ENCODE peak calls at places on chromosome 10, in seven cellular contexts. Y, C, F, A, I, J and K are unnamed samples.

GRCh38 chr10:125407000-125407502 is 246.7 kb upstream of the CTBP2 start:
- DNase-seq in C (peak), Y (no peak), I (no peak), A (peak), F (no peak), J (no peak), K (no peak)

GRCh38 chr10:33129987-33130386 is 172.0 kb upstream of the ITGB1 start:
- DNase-seq in C (no peak), Y (no peak), A (no peak), I (no peak), F (no peak), J (no peak), K (no peak)

GRCh38 chr10:103542764-103543616 is 49.5 kb downstream of the NEURL1 start:
- DNase-seq in I (peak), C (peak), Y (no peak), J (peak), F (no peak), A (peak), K (no peak)

GRCh38 chr10:59234814-59235429 is 58.5 kb downstream of the PHYHIPL start:
- DNase-seq in A (no peak), F (no peak), I (no peak), C (peak), Y (no peak), J (peak), K (peak)

GRCh38 chr10:112221545-112221944 is 38.0 kb upstream of the GPAM start:
- DNase-seq in I (no peak), C (no peak), J (no peak), A (no peak), Y (no peak), F (no peak), K (no peak)

GRCh38 chr10:121362026-121362425 is 236.2 kb downstream of the FGFR2 start:
- DNase-seq in Y (peak), C (peak), I (no peak), F (no peak), J (no peak), A (peak), K (no peak)

GRCh38 chr10:27388761-27389399 is 115.2 kb upstream of the RAB18 start:
- DNase-seq in Y (no peak), A (no peak), C (no peak), J (no peak), I (no peak), F (peak), K (no peak)

GRCh38 chr10:113604572-113604971 is 51.7 kb downstream of the HABP2 start:
- DNase-seq in A (no peak), F (no peak), Y (no peak), J (no peak), C (no peak), I (no peak), K (no peak)

GRCh38 chr10:19816420-19817250 is at the start of gene PLXDC2:
- DNase-seq in F (peak), C (peak), J (peak), A (no peak), I (no peak), Y (peak), K (peak)

GRCh38 chr10:29102233-29102632 is 186.6 kb upstream of the LYZL1 start:
- DNase-seq in Y (no peak), J (no peak), F (no peak), A (no peak), C (no peak), I (no peak), K (no peak)

GRCh38 chr10:86043236-86043635 is 323.4 kb downstream of the GRID1 start:
- DNase-seq in A (no peak), C (no peak), J (no peak), F (no peak), I (no peak), Y (no peak), K (no peak)

GRCh38 chr10:110360857-110361474 is 56.2 kb upstream of the SMNDC1 start:
- DNase-seq in C (peak), J (no peak), A (no peak), F (no peak), I (no peak), Y (no peak), K (no peak)

GRCh38 chr10:52778511-52779392 is 6.2 kb upstream of the MBL2 start:
- DNase-seq in J (peak), A (no peak), C (peak), Y (no peak), I (no peak), F (no peak), K (no peak)

GRCh38 chr10:58178811-58179210 is 88.9 kb downstream of the IPMK start:
- DNase-seq in C (no peak), Y (no peak), I (no peak), J (no peak), A (no peak), F (no peak), K (no peak)

GRCh38 chr10:98062424-98062823 is 32.0 kb upstream of the CRTAC1 start:
- DNase-seq in F (no peak), C (peak), J (no peak), A (no peak), I (no peak), Y (no peak), K (no peak)

GRCh38 chr10:129960493-129961273 is 3.4 kb downstream of the EBF3 start:
- DNase-seq in I (no peak), A (no peak), F (no peak), Y (no peak), J (peak), C (no peak), K (no peak)

GRCh38 chr10:3186365-3186764 is 13.8 kb upstream of the PITRM1 start:
- DNase-seq in Y (no peak), F (no peak), J (no peak), C (no peak), A (no peak), I (peak), K (no peak)

GRCh38 chr10:78972160-78972946 is 96.4 kb upstream of the ZMIZ1 start:
- DNase-seq in Y (peak), C (peak), F (peak), I (no peak), A (peak), J (peak), K (peak)

GRCh38 chr10:63798599-63799498 is 277.6 kb downstream of the REEP3 start:
- DNase-seq in I (no peak), C (peak), Y (peak), A (peak), F (peak), J (no peak), K (peak)

GRCh38 chr10:103457176-103457712 is 1.5 kb downstream of the CALHM1 start:
- DNase-seq in J (peak), F (no peak), Y (no peak), C (no peak), A (no peak), I (no peak), K (no peak)

GRCh38 chr10:86966008-86966654 is 2.2 kb upstream of the ADIRF start:
- DNase-seq in F (no peak), A (peak), C (no peak), Y (no peak), I (no peak), J (no peak), K (no peak)

GRCh38 chr10:30974773-30975386 is 56.8 kb downstream of the ZNF438 start:
- DNase-seq in J (no peak), Y (no peak), I (no peak), A (no peak), F (no peak), C (no peak), K (no peak)

GRCh38 chr10:88582806-88583583 is at the start of gene RNLS:
- DNase-seq in F (peak), I (peak), Y (peak), A (peak), J (peak), C (peak), K (peak)

GRCh38 chr10:117413928-117414618 is 38.8 kb upstream of the PDZD8 start:
- DNase-seq in C (no peak), F (no peak), I (no peak), A (no peak), Y (no peak), J (no peak), K (no peak)

GRCh38 chr10:49328401-49329185 is 29.6 kb downstream of the C10orf71 start:
- DNase-seq in F (no peak), I (no peak), Y (no peak), A (peak), C (no peak), J (no peak), K (no peak)

GRCh38 chr10:128210215-128211063 is 84.2 kb upstream of the MKI67 start:
- DNase-seq in Y (peak), J (peak), F (peak), I (peak), C (peak), A (peak), K (peak)

GRCh38 chr10:22803201-22803895 is 89.0 kb upstream of the PIP4K2A start:
- DNase-seq in J (no peak), Y (no peak), I (no peak), C (no peak), F (no peak), A (no peak), K (no peak)

GRCh38 chr10:91879514-91880170 is 29.6 kb downstream of the FGFBP3 start:
- DNase-seq in Y (no peak), I (no peak), F (no peak), A (no peak), J (no peak), C (peak), K (no peak)

GRCh38 chr10:48604408-48605263 is at the start of gene ARHGAP22:
- DNase-seq in C (no peak), I (no peak), A (no peak), J (peak), F (peak), Y (no peak), K (peak)

GRCh38 chr10:17865351-17865750 is 56.2 kb downstream of the MRC1 start:
- DNase-seq in A (no peak), I (no peak), F (no peak), J (no peak), C (peak), Y (no peak), K (no peak)

GRCh38 chr10:35696392-35696791 is 54.3 kb upstream of the FZD8 start:
- DNase-seq in Y (no peak), A (no peak), I (no peak), F (no peak), C (peak), J (no peak), K (no peak)

GRCh38 chr10:133520193-133520738 is 6.9 kb upstream of the CYP2E1 start:
- DNase-seq in C (no peak), Y (peak), J (peak), F (peak), A (peak), I (peak), K (peak)

DNA sequence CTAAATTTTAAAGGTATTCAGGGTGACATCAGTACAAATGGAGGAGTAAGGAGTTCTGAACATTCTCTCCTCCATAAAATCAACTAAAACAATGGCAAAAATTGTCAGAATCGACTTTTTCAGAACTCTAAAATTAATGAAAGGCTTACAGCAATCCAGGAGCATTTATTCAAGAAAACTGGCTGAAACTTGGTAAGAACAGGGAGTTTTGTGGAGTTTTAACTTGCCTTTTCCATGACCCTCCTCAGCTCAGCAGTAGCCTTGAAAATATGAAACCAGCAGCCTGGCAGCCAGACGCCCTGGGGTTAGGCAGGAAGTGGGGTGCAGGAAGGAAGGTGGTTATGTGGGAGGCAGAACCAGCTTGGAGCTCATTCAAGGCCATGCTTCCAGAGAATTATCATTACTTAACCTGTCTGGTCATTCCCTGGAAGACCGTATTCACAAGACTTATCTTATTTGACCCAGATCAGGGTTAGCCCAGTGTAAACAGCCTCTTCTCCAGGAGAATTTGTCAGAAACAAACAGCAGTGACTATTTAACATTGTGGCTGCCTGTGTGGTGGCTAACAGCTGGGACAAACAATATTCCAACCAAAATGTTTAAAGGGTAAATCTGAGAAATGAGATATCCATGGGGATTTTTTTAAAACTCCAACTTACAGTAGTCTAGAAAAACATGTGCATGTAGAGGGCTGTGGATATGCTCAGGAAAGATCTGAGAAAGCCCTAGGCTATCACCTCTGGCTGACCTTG is 75.7 kb upstream of the MACROH2A2 start:
- DNase-seq in Y (no peak), A (no peak), J (no peak), F (no peak), I (no peak), C (no peak), K (no peak)
- H3K4me3 ChIP-seq in Y (no peak), A (no peak), J (no peak), F (no peak), I (no peak), C (no peak), K (no peak)

GRCh38 chr10:99329238-99329890 is at the start of gene CNNM1:
- DNase-seq in A (no peak), Y (no peak), C (peak), F (no peak), J (peak), I (peak), K (peak)

GRCh38 chr10:99330675-99330924 is 1.4 kb downstream of the CNNM1 start:
- DNase-seq in F (no peak), I (no peak), J (no peak), C (no peak), A (no peak), Y (no peak), K (no peak)

GRCh38 chr10:99329891-99330674 is 927 bp downstream of the CNNM1 start:
- DNase-seq in A (peak), Y (no peak), J (peak), C (peak), I (no peak), F (no peak), K (no peak)

GRCh38 chr10:99331207-99331803 is 2.1 kb downstream of the CNNM1 start:
- DNase-seq in F (no peak), A (no peak), J (no peak), C (peak), Y (no peak), I (no peak), K (no peak)

DNA sequence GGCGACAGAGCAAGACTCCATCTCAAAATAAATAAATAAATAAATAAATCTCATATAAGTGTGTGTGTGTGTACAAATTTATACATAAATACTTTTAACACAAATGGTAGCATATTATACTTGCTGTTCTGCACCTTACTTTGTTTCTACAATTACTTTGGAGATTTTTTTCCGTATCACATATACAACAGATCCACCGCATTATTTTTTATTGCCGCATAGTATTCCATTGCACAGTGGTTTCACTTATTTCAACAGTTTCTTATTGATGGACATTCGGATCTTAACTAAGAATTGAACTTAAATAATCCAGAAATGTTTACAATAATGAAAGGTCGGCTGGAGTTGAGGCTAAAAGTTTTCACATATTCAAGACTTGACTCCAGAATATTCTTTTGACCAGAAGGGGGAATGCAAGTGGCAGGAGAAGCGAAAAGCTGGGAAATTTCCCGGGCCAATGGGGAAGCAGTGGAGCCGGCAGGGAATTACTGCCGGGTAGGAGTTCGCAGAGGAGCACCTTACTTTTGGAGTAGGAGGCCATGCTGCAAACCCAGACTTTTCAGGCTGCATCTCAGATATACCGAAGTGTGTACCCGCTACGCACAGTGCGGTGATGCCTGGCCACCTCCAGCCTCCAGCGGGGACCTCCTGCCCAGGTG is 448 bp upstream of the CNNM1 start:
- DNase-seq in F (no peak), A (no peak), Y (no peak), I (no peak), J (no peak), C (peak), K (no peak)
- H3K4me3 ChIP-seq in F (peak), A (peak), Y (no peak), I (peak), J (peak), C (peak), K (peak)

GRCh38 chr10:73591578-73591902 is 398 bp upstream of the USP54 start:
- DNase-seq in Y (no peak), J (peak), I (no peak), F (no peak), A (no peak), C (peak), K (no peak)

GRCh38 chr10:73593110-73593509 is 2.0 kb upstream of the USP54 start:
- DNase-seq in C (no peak), Y (no peak), A (no peak), F (no peak), I (no peak), J (no peak), K (no peak)

GRCh38 chr10:73593812-73594211 is 2.7 kb upstream of the USP54 start:
- DNase-seq in F (no peak), Y (no peak), A (no peak), C (no peak), I (no peak), J (no peak), K (no peak)

GRCh38 chr10:73590881-73591577 is at the start of gene USP54:
- DNase-seq in I (no peak), A (no peak), C (peak), J (peak), Y (no peak), F (no peak), K (peak)

DNA sequence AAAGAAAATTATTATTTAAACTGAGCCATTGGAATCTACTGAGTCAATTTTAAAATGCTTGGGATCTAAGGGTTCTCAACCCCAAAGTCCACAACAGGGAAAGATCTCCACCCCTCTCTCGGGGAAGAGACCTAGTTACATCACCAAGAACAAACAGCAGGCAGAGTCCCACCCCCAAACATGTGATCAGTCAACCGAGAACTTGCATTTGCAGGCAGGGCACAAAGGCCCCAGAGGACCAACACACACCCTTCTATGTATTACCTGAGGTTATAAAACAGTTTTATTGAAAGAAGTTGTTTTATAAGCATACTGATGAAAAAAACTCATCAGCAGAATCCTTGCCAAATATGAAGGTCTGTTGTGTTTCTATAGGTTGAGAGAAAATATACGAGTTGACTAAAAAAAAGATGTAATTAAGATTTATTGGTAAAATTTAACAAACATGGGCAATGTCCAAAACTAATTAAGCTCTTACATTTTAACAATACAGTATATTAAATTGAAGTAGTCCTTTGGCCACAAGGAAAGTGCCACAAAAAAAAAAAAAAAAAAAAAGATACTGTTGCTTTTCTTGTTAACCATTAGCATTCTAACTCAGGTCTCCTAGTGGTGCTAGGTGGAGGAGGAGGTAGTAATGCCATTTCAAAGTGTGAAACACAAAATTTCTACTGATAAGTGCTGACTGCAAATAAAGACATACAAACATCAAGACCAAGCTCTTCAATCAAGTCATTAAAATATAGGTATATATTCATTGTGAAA is 975 bp upstream of the USP54 start:
- DNase-seq in F (peak), A (peak), C (peak), Y (peak), J (peak), I (no peak), K (peak)
- H3K4me3 ChIP-seq in F (peak), A (no peak), C (no peak), Y (no peak), J (no peak), I (no peak), K (no peak)

DNA sequence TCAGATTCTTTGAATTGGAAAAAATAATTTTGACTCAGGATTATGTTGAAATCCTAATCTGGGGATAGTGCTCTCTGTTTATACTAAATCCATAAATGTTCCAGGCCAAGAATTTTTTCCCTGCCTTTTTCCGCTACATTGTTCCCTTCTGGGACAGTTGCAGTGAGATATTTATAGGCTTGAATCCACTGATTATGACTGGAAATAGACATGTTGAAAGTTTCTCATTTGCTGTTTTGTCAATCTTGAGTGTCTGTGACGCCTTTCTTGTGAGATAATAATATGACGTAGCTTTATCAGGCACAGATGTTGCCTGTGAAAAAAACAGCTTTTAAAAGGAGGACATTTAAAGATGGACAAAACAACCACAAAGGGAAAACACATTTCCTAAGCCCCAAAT is 155.9 kb downstream of the ARID5B start:
- DNase-seq in J (no peak), C (no peak), A (no peak), Y (no peak), F (no peak), I (no peak), K (no peak)
- H3K4me3 ChIP-seq in J (no peak), C (no peak), A (peak), Y (no peak), F (peak), I (no peak), K (peak)

GRCh38 chr10:6537704-6538103 is 42.4 kb downstream of the PRKCQ start:
- DNase-seq in Y (no peak), F (peak), A (no peak), I (no peak), C (no peak), J (peak), K (peak)

GRCh38 chr10:6542999-6543430 is 37.1 kb downstream of the PRKCQ start:
- DNase-seq in A (no peak), F (no peak), Y (no peak), J (no peak), C (no peak), I (peak), K (no peak)

GRCh38 chr10:6543431-6544005 is 36.6 kb downstream of the PRKCQ start:
- DNase-seq in A (no peak), J (no peak), I (peak), C (no peak), F (no peak), Y (no peak), K (no peak)
- H3K4me3 ChIP-seq in A (peak), J (no peak), I (peak), C (no peak), F (no peak), Y (no peak), K (no peak)